ENCODE peak calls at places on chromosomes 13 and 19, in four cellular contexts. Y is A549, F is K562, L is H1. W is an unnamed sample.

GRCh38 chr13:83753912-83754624 is 128.2 kb downstream of the SLITRK1 start:
- DNase-seq in Y (no peak), F (no peak), L (no peak), W (no peak)

GRCh38 chr19:29324717-29325116 is 111.8 kb upstream of the UQCRFS1 start:
- DNase-seq in Y (no peak), F (no peak), L (no peak), W (no peak)

GRCh38 chr19:5122121-5122400 is 153.1 kb downstream of the KDM4B start:
- DNase-seq in Y (no peak), F (no peak), L (no peak), W (no peak)

GRCh38 chr19:31214086-31214485 is 135.2 kb downstream of the TSHZ3 start:
- DNase-seq in Y (peak), F (peak), L (no peak), W (no peak)

GRCh38 chr13:110436276-110436675 is 125.2 kb downstream of the RAB20 start:
- DNase-seq in Y (no peak), F (no peak), L (no peak), W (no peak)

GRCh38 chr13:40589285-40590109 is 76.9 kb downstream of the FOXO1 start:
- DNase-seq in Y (no peak), F (no peak), L (no peak), W (peak)

GRCh38 chr13:47170971-47171370 is 274.1 kb upstream of the HTR2A start:
- DNase-seq in Y (no peak), F (no peak), L (no peak), W (no peak)

GRCh38 chr19:51090471-51090870 is 7.8 kb upstream of the KLK14 start:
- DNase-seq in Y (no peak), F (no peak), L (no peak), W (no peak)

GRCh38 chr19:15812059-15812722 is 3.3 kb downstream of the OR10H1 start:
- DNase-seq in Y (no peak), F (peak), L (no peak), W (no peak)

GRCh38 chr13:109256866-109257760 is 529.3 kb downstream of the IRS2 start:
- DNase-seq in Y (peak), F (no peak), L (no peak), W (peak)

GRCh38 chr13:24614306-24615080 is 65.7 kb upstream of the ATP12A start:
- DNase-seq in Y (no peak), F (no peak), L (no peak), W (no peak)

GRCh38 chr19:10701955-10702307 is 692 bp downstream of the QTRT1 start:
- DNase-seq in Y (no peak), F (peak), L (no peak), W (peak)

GRCh38 chr13:106104281-106104901 is 431.1 kb downstream of the EFNB2 start:
- DNase-seq in Y (peak), F (no peak), L (no peak), W (no peak)

GRCh38 chr13:72101768-72102400 is 234.9 kb upstream of the DACH1 start:
- DNase-seq in Y (no peak), F (no peak), L (no peak), W (no peak)

GRCh38 chr19:41701401-41702075 is 6.9 kb upstream of the CEACAM5 start:
- DNase-seq in Y (peak), F (peak), L (no peak), W (no peak)

GRCh38 chr13:80530902-80531301 is 190.0 kb upstream of the SPRY2 start:
- DNase-seq in Y (no peak), F (peak), L (no peak), W (no peak)

GRCh38 chr19:6521718-6522646 is 8.8 kb upstream of the TNFSF9 start:
- DNase-seq in Y (no peak), F (peak), L (no peak), W (no peak)

GRCh38 chr19:45883586-45883880 is 2.4 kb downstream of the IRF2BP1 start:
- DNase-seq in Y (no peak), F (no peak), L (no peak), W (no peak)

GRCh38 chr19:45886427-45887310 is 728 bp upstream of the IRF2BP1 start:
- DNase-seq in Y (peak), F (peak), L (peak), W (peak)

GRCh38 chr19:45885556-45886426 is at the start of gene IRF2BP1:
- DNase-seq in Y (peak), F (peak), L (peak), W (peak)

GRCh38 chr19:45883881-45884681 is 1.9 kb downstream of the IRF2BP1 start:
- DNase-seq in Y (no peak), F (no peak), L (no peak), W (no peak)

DNA sequence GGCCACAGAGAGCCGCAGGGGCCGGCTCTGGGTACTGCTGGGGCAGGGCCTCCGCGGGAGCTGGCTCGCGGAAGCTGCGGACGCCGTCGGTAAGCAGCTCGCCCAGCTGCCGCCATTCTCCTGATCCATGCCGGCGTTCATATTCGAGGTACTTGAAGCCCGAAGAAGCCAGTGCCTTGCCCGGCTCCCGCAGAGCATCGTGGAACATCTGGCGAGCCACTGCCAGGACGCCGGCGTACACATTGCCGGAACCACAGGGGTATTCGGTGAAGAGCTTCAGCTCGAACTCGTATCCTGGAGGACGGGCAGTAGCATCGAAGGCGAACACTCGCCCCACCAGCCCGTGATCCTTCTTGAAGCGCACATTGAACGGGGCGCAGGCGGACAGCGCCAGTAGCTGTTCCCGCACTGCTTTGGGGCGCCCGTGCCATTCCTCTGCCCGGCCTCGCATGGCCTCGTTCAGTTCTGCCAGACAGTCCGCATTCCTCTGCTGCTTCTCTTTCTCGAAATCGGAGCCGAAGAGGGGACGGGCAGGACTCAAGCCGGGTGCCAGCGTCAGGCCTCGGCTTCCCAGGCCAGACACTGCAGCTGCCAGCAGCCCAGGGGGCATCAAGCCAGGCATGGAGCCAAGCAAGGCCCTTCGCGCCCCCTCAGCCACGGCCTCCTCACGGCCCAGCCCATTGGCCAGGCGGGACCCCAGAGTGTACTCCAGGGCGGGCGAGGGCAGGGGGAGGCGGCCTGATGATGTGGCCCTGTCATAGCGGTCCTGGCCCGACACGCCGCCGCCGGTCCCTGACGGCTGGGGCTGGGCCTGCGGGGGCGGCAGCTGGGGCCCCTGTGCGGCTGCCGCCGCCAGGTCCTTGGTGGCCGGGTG is 1.0 kb downstream of the IRF2BP1 start:
- DNase-seq in Y (no peak), F (peak), L (no peak), W (no peak)
- TF ChIP-seq PHF8 in Y (no peak), F (no peak), L (no peak), W (no peak)

GRCh38 chr13:48232420-48233096 is 448 bp upstream of the ITM2B start:
- DNase-seq in Y (no peak), F (peak), L (peak), W (peak)
- TF ChIP-seq PHF8 in Y (no peak), F (no peak), L (no peak), W (peak)

GRCh38 chr13:112219753-112220152 is 152.8 kb downstream of the SOX1 start:
- DNase-seq in Y (no peak), F (no peak), L (no peak), W (no peak)

GRCh38 chr13:112218416-112218815 is 151.5 kb downstream of the SOX1 start:
- DNase-seq in Y (no peak), F (no peak), L (no peak), W (no peak)

GRCh38 chr13:112222971-112223370 is 153.2 kb upstream of the SPACA7 start:
- DNase-seq in Y (no peak), F (no peak), L (no peak), W (no peak)

GRCh38 chr13:112220925-112221324 is 154.0 kb downstream of the SOX1 start:
- DNase-seq in Y (no peak), F (no peak), L (no peak), W (no peak)

GRCh38 chr13:112220296-112220875 is 153.4 kb downstream of the SOX1 start:
- DNase-seq in Y (no peak), F (no peak), L (no peak), W (no peak)
- TF ChIP-seq PHF8 in Y (no peak), F (no peak), L (no peak), W (no peak)

DNA sequence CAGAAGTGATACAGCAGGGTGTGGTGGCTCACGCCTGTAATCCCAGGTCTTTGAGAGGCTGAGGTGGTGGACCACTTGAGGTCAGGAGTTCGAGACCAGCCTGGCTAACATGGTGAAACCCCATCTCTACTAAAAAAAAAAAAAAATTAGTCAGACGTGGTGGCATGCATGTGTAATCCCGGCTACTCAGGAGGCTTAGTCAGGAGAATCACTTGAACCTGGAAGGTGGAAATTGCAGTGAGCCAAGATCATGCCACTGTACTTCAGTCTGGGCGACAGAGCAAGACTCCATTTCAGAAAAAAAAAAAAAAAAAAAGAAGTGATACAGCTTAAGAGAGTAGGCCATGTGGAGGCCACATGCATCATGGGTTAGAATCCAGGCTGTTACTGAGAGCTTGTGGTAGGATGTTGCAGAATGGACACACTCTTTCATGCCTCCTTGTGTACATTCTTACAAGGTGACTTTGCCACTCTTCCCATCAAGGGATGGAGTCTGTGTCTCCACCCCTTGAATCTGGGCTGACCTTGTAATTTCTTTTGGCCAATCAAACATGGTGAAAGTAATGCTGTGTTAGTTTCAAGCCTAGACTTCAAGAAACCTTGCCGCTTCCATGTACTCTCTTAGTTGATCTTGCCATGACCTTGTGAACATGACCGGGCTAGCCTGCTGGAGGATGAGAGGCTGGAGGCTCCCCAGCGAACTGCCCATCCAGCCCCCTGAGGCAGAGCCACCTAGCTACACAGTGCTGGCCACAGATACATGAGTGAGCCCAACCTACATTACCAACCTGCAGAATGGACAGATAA is 12.3 kb downstream of the FAM187B start:
- DNase-seq in Y (no peak), F (no peak), L (no peak), W (no peak)
- TF ChIP-seq PHF8 in Y (no peak), F (no peak), L (no peak), W (no peak)

W was measured in HepG2.